ENCODE peak calls at places on chromosomes 7 and 10, in ten cellular contexts. H is RWPE2, E is mammary epithelial cell, O is glutamatergic neuron, M is osteocyte, D is GM13977, J is heart right ventricle, Z is type B pancreatic cell, T is Calu3, S is A549. P is an unnamed sample.

GRCh38 chr7:25638590-25638989 is 410.3 kb upstream of the NPVF start:
- DNase-seq in H (no peak), E (no peak), O (no peak), M (no peak), D (no peak), J (no peak), Z (no peak), T (no peak), S (no peak), P (no peak)

GRCh38 chr10:15314482-15315070 is 56.5 kb downstream of the FAM171A1 start:
- DNase-seq in H (no peak), E (no peak), O (no peak), M (no peak), D (no peak), J (no peak), Z (no peak), T (no peak), S (no peak), P (no peak)

GRCh38 chr7:74094224-74095095 is 10.9 kb downstream of the LIMK1 start:
- DNase-seq in H (peak), E (peak), O (no peak), M (peak), D (peak), J (peak), Z (no peak), T (peak), S (peak), P (peak)

GRCh38 chr7:131489881-131490280 is 66.5 kb downstream of the PODXL start:
- DNase-seq in H (no peak), E (no peak), O (no peak), M (no peak), D (no peak), J (no peak), Z (no peak), T (no peak), S (no peak), P (no peak)

GRCh38 chr7:141754939-141755338 is 9.0 kb upstream of the TAS2R3 start:
- DNase-seq in H (no peak), E (peak), O (no peak), M (no peak), D (no peak), J (no peak), Z (no peak), T (peak), S (no peak), P (no peak)

GRCh38 chr7:34131371-34131770 is 226.0 kb downstream of the BMPER start:
- DNase-seq in H (no peak), E (no peak), O (no peak), M (no peak), D (no peak), J (no peak), Z (no peak), T (no peak), S (no peak), P (no peak)

GRCh38 chr10:110535958-110536891 is 31.3 kb upstream of the SMC3 start:
- DNase-seq in H (no peak), E (peak), O (no peak), M (no peak), D (peak), J (peak), Z (no peak), T (peak), S (no peak), P (no peak)

GRCh38 chr7:142500364-142500763 is 242.5 kb upstream of the PRSS58 start:
- DNase-seq in H (no peak), E (no peak), O (no peak), M (no peak), D (no peak), J (no peak), Z (no peak), T (no peak), S (no peak), P (no peak)

GRCh38 chr7:50793115-50793946 is 10.6 kb upstream of the GRB10 start:
- DNase-seq in H (no peak), E (no peak), O (peak), M (peak), D (no peak), J (peak), Z (no peak), T (peak), S (peak), P (no peak)

GRCh38 chr7:77335581-77335980 is 80.6 kb downstream of the GSAP start:
- DNase-seq in H (no peak), E (no peak), O (no peak), M (no peak), D (no peak), J (no peak), Z (no peak), T (no peak), S (no peak), P (no peak)

GRCh38 chr7:77330169-77330882 is 85.8 kb downstream of the GSAP start:
- DNase-seq in H (no peak), E (peak), O (no peak), M (no peak), D (peak), J (peak), Z (no peak), T (no peak), S (no peak), P (no peak)

GRCh38 chr7:77328669-77329068 is 87.5 kb downstream of the GSAP start:
- DNase-seq in H (no peak), E (no peak), O (no peak), M (no peak), D (no peak), J (no peak), Z (no peak), T (no peak), S (no peak), P (no peak)

GRCh38 chr7:77329466-77330168 is 86.5 kb downstream of the GSAP start:
- DNase-seq in H (no peak), E (no peak), O (no peak), M (no peak), D (no peak), J (no peak), Z (no peak), T (no peak), S (no peak), P (no peak)

DNA sequence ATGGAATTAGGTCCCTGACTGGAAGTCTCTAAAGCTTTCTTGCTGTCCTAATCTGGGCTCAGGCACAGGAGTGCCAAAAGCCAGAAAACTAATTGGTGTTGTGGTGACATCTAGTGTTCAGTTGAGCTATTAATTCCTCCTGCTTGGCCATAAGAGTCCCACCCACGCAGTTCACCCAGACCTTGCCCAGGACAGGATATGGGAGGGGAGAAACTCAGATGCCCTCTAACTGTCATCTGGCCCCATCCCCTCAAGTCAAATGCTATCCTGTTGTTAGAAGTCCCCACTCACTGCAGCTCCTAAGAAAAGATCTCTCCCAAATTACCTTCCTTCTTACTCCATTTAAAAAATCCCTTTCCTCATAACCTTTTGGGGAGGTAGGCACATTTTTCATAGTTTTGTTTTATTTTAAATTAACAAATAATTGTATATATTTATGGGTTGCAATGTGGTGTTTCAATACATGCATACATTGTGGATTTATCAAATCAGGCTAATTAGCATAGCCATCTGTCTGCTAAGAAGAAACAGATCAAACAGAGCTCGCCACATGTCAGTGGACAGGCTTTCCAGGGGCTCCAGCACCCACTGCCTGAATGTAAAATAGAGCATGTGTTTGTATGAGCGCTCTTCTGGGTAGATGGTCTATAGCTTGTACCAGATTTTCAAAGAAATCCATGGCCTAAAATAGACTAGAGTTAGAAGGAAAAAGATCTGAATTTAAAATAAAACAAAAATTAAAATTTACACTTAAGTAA is 84.0 kb downstream of the GSAP start:
- DNase-seq in H (no peak), E (peak), O (peak), M (no peak), D (peak), J (peak), Z (no peak), T (peak), S (peak), P (no peak)
- TF ChIP-seq CTCF in H (peak), E (peak), O (peak), M (peak), D (peak), J (peak), Z (peak), T (peak), S (peak), P (peak)

DNA sequence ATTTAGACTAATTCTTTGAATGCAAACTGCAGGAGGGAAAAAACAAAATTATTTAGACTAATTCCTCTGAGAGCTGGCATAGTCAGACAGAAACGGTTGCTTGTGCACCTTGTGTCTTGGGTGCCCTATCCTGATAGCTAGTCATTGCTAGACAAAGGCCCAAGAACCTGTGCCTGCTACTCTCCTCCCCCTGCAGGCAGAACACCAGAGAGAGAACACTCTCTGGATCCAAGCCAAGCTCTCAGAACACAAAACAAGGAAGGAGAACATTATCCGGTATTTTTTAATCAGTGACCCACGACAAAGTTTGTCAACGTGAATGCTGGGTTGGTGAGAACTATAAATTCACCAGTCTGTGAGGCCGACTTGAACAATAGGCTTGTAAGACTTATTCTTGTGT is 18.9 kb upstream of the PPP1R9A start:
- DNase-seq in H (no peak), E (peak), O (no peak), M (no peak), D (no peak), J (peak), Z (no peak), T (peak), S (peak), P (no peak)
- TF ChIP-seq CTCF in H (no peak), E (no peak), O (no peak), M (no peak), D (no peak), J (peak), Z (peak), T (peak), S (no peak), P (peak)

GRCh38 chr10:70903262-70903921 is 15.0 kb upstream of the PCBD1 start:
- DNase-seq in H (no peak), E (peak), O (peak), M (no peak), D (peak), J (peak), Z (no peak), T (peak), S (peak), P (no peak)
- TF ChIP-seq CTCF in H (peak), E (peak), O (peak), M (peak), D (peak), J (peak), Z (peak), T (peak), S (peak), P (peak)

DNA sequence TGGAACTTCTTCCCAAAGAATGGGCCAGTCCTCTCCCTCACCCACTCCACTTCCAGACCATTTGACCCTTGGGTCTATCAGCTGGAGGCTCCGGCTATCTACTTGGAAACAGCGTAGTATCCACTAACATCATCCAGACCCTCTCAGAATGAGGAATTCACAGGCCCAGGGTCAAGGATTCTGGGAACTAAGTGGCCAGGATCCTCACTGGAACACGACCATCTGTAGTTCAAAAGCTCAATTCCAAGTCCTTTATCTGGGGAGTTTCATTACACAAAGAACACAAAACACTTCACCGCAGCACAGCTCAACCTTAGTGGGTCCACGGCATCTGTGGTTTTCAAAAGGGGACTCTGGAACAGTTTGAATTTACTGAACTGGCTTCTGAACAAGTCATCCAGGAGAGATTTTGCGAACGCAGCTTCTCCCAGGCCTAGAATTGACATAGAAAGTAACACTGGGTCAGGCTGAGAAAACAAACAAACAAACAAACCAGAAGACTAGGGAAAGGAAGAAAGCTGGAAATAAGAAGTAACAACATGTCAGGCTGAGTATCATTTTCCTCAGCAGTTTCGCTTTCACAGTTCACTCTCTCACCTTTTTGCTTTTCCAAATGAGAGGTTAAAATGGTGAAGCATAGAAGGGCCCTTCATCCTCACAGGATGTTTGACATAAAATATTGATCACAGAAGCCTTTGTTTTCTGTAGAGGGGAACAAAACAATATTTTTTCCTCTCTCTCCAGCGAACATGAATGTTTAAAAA is 57.6 kb upstream of the USP6NL start:
- DNase-seq in H (peak), E (no peak), O (no peak), M (no peak), D (no peak), J (no peak), Z (no peak), T (no peak), S (no peak), P (no peak)
- TF ChIP-seq CTCF in H (no peak), E (no peak), O (no peak), M (no peak), D (no peak), J (no peak), Z (no peak), T (no peak), S (no peak), P (no peak)

DNA sequence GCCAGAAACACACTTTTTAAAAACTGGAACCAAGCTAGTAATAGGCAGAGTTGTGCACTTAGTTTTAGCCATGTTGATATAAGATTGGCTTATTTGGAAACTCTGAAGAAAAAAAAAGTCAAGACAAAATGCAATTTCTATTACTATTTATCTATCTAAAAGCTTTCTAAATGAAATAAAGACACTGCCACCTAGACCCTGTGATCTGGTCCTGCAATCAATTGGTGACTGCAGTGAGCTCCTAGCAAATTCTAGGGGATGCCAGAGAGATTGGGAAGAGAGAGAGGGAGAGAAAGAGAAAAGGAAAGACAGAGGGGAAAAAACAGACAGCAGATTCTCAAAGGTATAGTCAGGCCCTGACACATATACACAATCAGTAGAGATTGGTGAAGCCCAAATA is 25.3 kb downstream of the SORCS1 start:
- DNase-seq in H (no peak), E (no peak), O (no peak), M (no peak), D (no peak), J (no peak), Z (no peak), T (no peak), S (no peak), P (no peak)
- TF ChIP-seq CTCF in H (no peak), E (no peak), O (no peak), M (no peak), D (no peak), J (no peak), Z (no peak), T (no peak), S (no peak), P (no peak)

GRCh38 chr7:4479367-4480039 is 202.6 kb upstream of the FOXK1 start:
- DNase-seq in H (no peak), E (peak), O (peak), M (no peak), D (peak), J (peak), Z (no peak), T (peak), S (peak), P (no peak)
- TF ChIP-seq CTCF in H (peak), E (peak), O (peak), M (peak), D (peak), J (peak), Z (peak), T (peak), S (peak), P (peak)

DNA sequence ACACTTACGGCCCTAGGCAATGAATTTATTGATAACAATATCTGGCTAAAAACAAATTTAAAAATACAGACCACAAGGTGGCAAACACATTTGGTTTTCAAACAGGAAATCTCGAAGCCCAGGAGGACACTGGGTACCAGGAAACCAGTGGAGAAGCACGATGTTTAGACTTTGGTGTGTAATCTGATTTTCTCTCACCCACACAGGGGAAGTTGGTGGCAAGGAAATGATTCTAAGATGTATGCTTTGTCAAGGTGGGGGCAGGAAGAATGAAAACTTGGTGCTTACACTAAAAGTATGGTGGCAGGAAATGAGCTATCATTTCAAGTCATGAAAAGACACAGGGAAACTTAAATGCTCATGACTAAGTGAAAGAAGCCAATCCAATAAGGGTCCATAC is 113.2 kb upstream of the ANKRD1 start:
- DNase-seq in H (no peak), E (no peak), O (no peak), M (no peak), D (no peak), J (no peak), Z (no peak), T (no peak), S (no peak), P (no peak)
- TF ChIP-seq CTCF in H (no peak), E (no peak), O (no peak), M (no peak), D (no peak), J (no peak), Z (no peak), T (no peak), S (no peak), P (no peak)

DNA sequence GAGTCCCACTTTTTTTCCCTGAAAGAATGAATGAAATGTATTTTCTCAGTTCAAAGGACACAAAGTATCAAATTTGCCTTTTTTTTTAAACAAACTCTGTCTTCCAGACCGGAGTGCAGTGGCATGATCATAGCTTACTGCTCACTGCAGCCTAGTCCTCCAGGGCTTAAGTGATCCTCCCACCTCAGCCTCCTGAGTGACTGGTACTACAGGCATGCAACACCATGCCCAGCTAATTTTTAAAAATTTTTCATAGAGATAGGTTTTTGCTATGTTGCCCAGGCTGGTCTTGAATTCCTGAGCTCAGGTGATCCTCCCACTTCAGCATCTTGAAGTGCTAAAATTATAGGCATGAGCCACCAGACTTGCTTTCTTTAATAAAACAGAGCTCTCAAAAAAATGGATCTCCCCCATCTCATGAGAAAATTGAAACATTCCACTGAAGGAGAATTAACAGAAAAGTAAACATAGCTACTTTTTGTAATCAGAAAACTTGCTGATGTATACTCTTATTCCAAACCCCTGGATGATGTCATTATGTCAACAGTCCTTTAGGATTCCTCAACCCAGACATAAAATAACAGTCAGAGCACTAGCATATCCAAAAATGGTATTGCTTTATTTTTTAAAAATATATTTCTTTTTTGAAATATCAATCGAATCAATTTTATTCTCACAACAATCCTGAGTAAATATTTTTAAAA is 12.3 kb upstream of the TRDMT1 start:
- DNase-seq in H (no peak), E (peak), O (no peak), M (no peak), D (no peak), J (no peak), Z (no peak), T (no peak), S (no peak), P (no peak)
- TF ChIP-seq CTCF in H (no peak), E (no peak), O (no peak), M (no peak), D (no peak), J (no peak), Z (no peak), T (no peak), S (no peak), P (no peak)

P was measured in chondrocyte.